ENCODE peak calls at places on chromosomes 13 and 19, in ten cellular contexts. F, D, J, W, Y, C, P, R, E and N are unnamed samples.

GRCh38 chr13:76533251-76533650 is 353.0 kb downstream of the KCTD12 start:
- ATAC-seq in F (no peak), D (no peak), J (no peak), W (no peak), Y (no peak), C (no peak), P (no peak), R (no peak), E (no peak), N (no peak)

GRCh38 chr13:31008400-31009115 is 76.1 kb downstream of the TEX26 start:
- ATAC-seq in F (peak; percentile 36), D (no peak), J (no peak), W (no peak), Y (no peak), C (no peak), P (no peak), R (no peak), E (no peak), N (no peak)

GRCh38 chr19:13118424-13119193 is 545 bp downstream of the NACC1 start:
- ATAC-seq in F (peak; percentile 8), D (no peak), J (peak; percentile 47), W (peak; percentile 48), Y (peak; percentile 26), C (peak; percentile 14), P (peak; percentile 8), R (peak; percentile 54), E (no peak), N (peak; percentile 19)

GRCh38 chr13:111005808-111006494 is 91.1 kb upstream of the ANKRD10 start:
- ATAC-seq in F (no peak), D (no peak), J (peak; percentile 70), W (no peak), Y (no peak), C (peak; percentile 85), P (peak; percentile 47), R (peak; percentile 58), E (no peak), N (peak; percentile 59)

GRCh38 chr13:20637811-20638210 is 65.7 kb upstream of the IL17D start:
- ATAC-seq in F (no peak), D (no peak), J (no peak), W (no peak), Y (no peak), C (no peak), P (no peak), R (no peak), E (no peak), N (no peak)

GRCh38 chr13:96181886-96182285 is 92.0 kb downstream of the HS6ST3 start:
- ATAC-seq in F (no peak), D (no peak), J (no peak), W (no peak), Y (no peak), C (no peak), P (no peak), R (no peak), E (no peak), N (peak; percentile 69)

GRCh38 chr19:50415661-50416033 is 3.1 kb upstream of the SPIB start:
- ATAC-seq in F (peak; percentile 76), D (peak; percentile 30), J (peak; percentile 54), W (no peak), Y (no peak), C (no peak), P (peak; percentile 57), R (peak; percentile 68), E (peak; percentile 71), N (peak; percentile 16)

GRCh38 chr13:19622189-19622588 is 11.3 kb upstream of the MPHOSPH8 start:
- ATAC-seq in F (no peak), D (no peak), J (peak; percentile 80), W (no peak), Y (no peak), C (no peak), P (peak; percentile 51), R (peak; percentile 41), E (no peak), N (no peak)

GRCh38 chr19:10289167-10289835 is 451 bp upstream of the ICAM5 start:
- ATAC-seq in F (peak; percentile 52), D (peak; percentile 67), J (peak; percentile 4), W (peak; percentile 42), Y (peak; percentile 6), C (no peak), P (peak; percentile 9), R (peak; percentile 5), E (peak; percentile 60), N (no peak)

GRCh38 chr13:101835920-101836319 is 383.4 kb downstream of the ITGBL1 start:
- ATAC-seq in F (no peak), D (no peak), J (no peak), W (no peak), Y (no peak), C (no peak), P (no peak), R (no peak), E (no peak), N (no peak)

GRCh38 chr13:97257228-97257755 is 35.2 kb downstream of the MBNL2 start:
- ATAC-seq in F (no peak), D (no peak), J (peak; percentile 10), W (no peak), Y (peak; percentile 39), C (no peak), P (no peak), R (no peak), E (no peak), N (no peak)

GRCh38 chr19:52542984-52543664 is 15.7 kb downstream of the ZNF808 start:
- ATAC-seq in F (peak; percentile 97), D (peak; percentile 88), J (no peak), W (no peak), Y (no peak), C (no peak), P (no peak), R (no peak), E (peak; percentile 72), N (no peak)

GRCh38 chr13:83153833-83154232 is 728.4 kb downstream of the SLITRK1 start:
- ATAC-seq in F (no peak), D (no peak), J (peak; percentile 71), W (no peak), Y (no peak), C (no peak), P (no peak), R (no peak), E (no peak), N (no peak)

GRCh38 chr13:30918662-30919405 is 12.8 kb downstream of the MEDAG start:
- ATAC-seq in F (no peak), D (no peak), J (no peak), W (no peak), Y (no peak), C (no peak), P (no peak), R (no peak), E (no peak), N (no peak)

GRCh38 chr19:33350538-33351309 is 22.8 kb upstream of the CEBPG start:
- ATAC-seq in F (no peak), D (no peak), J (no peak), W (peak; percentile 92), Y (no peak), C (peak; percentile 87), P (no peak), R (no peak), E (no peak), N (peak; percentile 76)

GRCh38 chr19:57947088-57947418 is 453 bp downstream of the ZNF256 start:
- ATAC-seq in F (peak; percentile 43), D (no peak), J (no peak), W (peak; percentile 2), Y (peak; percentile 29), C (no peak), P (peak; percentile 10), R (no peak), E (no peak), N (no peak)

GRCh38 chr19:8113017-8113416 is 36.4 kb downstream of the FBN3 start:
- ATAC-seq in F (no peak), D (no peak), J (peak; percentile 93), W (peak; percentile 35), Y (no peak), C (no peak), P (no peak), R (peak; percentile 87), E (no peak), N (no peak)

GRCh38 chr19:34380639-34381241 is 15.7 kb downstream of the GPI start:
- ATAC-seq in F (no peak), D (no peak), J (no peak), W (no peak), Y (no peak), C (no peak), P (no peak), R (no peak), E (no peak), N (no peak)

GRCh38 chr19:49336482-49337266 is 1.5 kb downstream of the CD37 start:
- ATAC-seq in F (no peak), D (no peak), J (no peak), W (no peak), Y (no peak), C (no peak), P (no peak), R (no peak), E (no peak), N (no peak)

GRCh38 chr13:28922341-28922740 is 102.2 kb downstream of the MTUS2 start:
- ATAC-seq in F (no peak), D (no peak), J (no peak), W (no peak), Y (no peak), C (no peak), P (no peak), R (no peak), E (no peak), N (no peak)

GRCh38 chr13:100773429-100773828 is 98.8 kb upstream of the TMTC4 start:
- ATAC-seq in F (no peak), D (no peak), J (no peak), W (peak; percentile 53), Y (no peak), C (no peak), P (no peak), R (no peak), E (no peak), N (no peak)

GRCh38 chr19:18913466-18913865 is 5.7 kb downstream of the COPE start:
- ATAC-seq in F (no peak), D (no peak), J (no peak), W (no peak), Y (no peak), C (no peak), P (no peak), R (no peak), E (no peak), N (no peak)
- H3K36me3 ChIP-seq in F (peaks cover 11% of the 10 kb centered on the region), D (peaks cover 20% of the 10 kb centered on the region), J (no peaks in the 10 kb centered on the region), W (peaks cover 46% of the 10 kb centered on the region), Y (peaks cover 20% of the 10 kb centered on the region), C (peaks cover 36% of the 10 kb centered on the region), P (no peaks in the 10 kb centered on the region), R (peaks cover 48% of the 10 kb centered on the region), E (peaks cover 4% of the 10 kb centered on the region), N (peaks cover 73% of the 10 kb centered on the region)

GRCh38 chr13:114015608-114016295 is 41.9 kb upstream of the C13orf46 start:
- ATAC-seq in F (no peak), D (no peak), J (peak; percentile 80), W (peak; percentile 80), Y (peak; percentile 16), C (no peak), P (peak; percentile 88), R (peak; percentile 80), E (peak; percentile 7), N (peak; percentile 83)
- H3K36me3 ChIP-seq in F (peaks cover 19% of the 10 kb centered on the region), D (peaks cover 84% of the 10 kb centered on the region), J (no peaks in the 10 kb centered on the region), W (peaks cover 4% of the 10 kb centered on the region), Y (no peaks in the 10 kb centered on the region), C (peaks cover 71% of the 10 kb centered on the region), P (no peaks in the 10 kb centered on the region), R (peaks cover 38% of the 10 kb centered on the region), E (peaks cover 70% of the 10 kb centered on the region), N (peaks cover 86% of the 10 kb centered on the region)

GRCh38 chr19:39384839-39385568 is 5.9 kb downstream of the PAF1 start:
- ATAC-seq in F (no peak), D (no peak), J (peak; percentile 14), W (no peak), Y (no peak), C (peak; percentile 27), P (no peak), R (peak; percentile 25), E (peak; percentile 29), N (no peak)
- H3K36me3 ChIP-seq in F (peaks cover 5% of the 10 kb centered on the region), D (peaks cover 55% of the 10 kb centered on the region), J (no peaks in the 10 kb centered on the region), W (peaks cover 77% of the 10 kb centered on the region), Y (peaks cover 31% of the 10 kb centered on the region), C (peaks cover 100% of the 10 kb centered on the region), P (peaks cover 16% of the 10 kb centered on the region), R (peaks cover 89% of the 10 kb centered on the region), E (peaks cover 24% of the 10 kb centered on the region), N (no peaks in the 10 kb centered on the region)

GRCh38 chr19:46719629-46720515 is 3.0 kb upstream of the PRKD2 start:
- ATAC-seq in F (no peak), D (no peak), J (no peak), W (no peak), Y (no peak), C (no peak), P (no peak), R (no peak), E (no peak), N (no peak)
- H3K36me3 ChIP-seq in F (peaks cover 39% of the 10 kb centered on the region), D (peaks cover 14% of the 10 kb centered on the region), J (no peaks in the 10 kb centered on the region), W (peaks cover 43% of the 10 kb centered on the region), Y (peaks cover 17% of the 10 kb centered on the region), C (peaks cover 61% of the 10 kb centered on the region), P (peaks cover 16% of the 10 kb centered on the region), R (peaks cover 49% of the 10 kb centered on the region), E (no peaks in the 10 kb centered on the region), N (no peaks in the 10 kb centered on the region)